ENCODE peak calls at places on chromosomes 6 and 20, in nine cellular contexts. K is tibial artery, N is upper lobe of right lung, C is H7, V is fibroblast of pulmonary artery, Y is skeletal muscle cell, G is LHCN-M2, Q is WTC11, D is T-helper 9 cell. S is an unnamed sample.

GRCh38 chr6:1849686-1850580 is 240.2 kb downstream of the FOXC1 start:
- DNase-seq in K (no peak), N (no peak), C (no peak), V (no peak), Y (no peak), G (no peak), Q (no peak), D (no peak), S (no peak)

GRCh38 chr20:25623225-25623735 is 534 bp downstream of the NANP start:
- DNase-seq in K (peak; percentile 72), N (peak; percentile 80), C (peak; percentile 66), V (no peak), Y (no peak), G (peak; percentile 35), Q (peak; percentile 24), D (peak; percentile 10), S (peak; percentile 64)

GRCh38 chr20:57502331-57502700 is 22.6 kb downstream of the CTCFL start:
- DNase-seq in K (no peak), N (no peak), C (no peak), V (no peak), Y (no peak), G (no peak), Q (no peak), D (no peak), S (no peak)

GRCh38 chr20:5535211-5535756 is 214.9 kb upstream of the SHLD1 start:
- DNase-seq in K (no peak), N (no peak), C (no peak), V (peak; percentile 98), Y (peak; percentile 97), G (peak; percentile 69), Q (no peak), D (no peak), S (no peak)

GRCh38 chr6:13681305-13682061 is 30.2 kb downstream of the RANBP9 start:
- DNase-seq in K (no peak), N (no peak), C (no peak), V (no peak), Y (no peak), G (no peak), Q (no peak), D (no peak), S (no peak)

GRCh38 chr20:25018425-25018824 is 25.9 kb upstream of the APMAP start:
- DNase-seq in K (no peak), N (peak; percentile 2), C (no peak), V (no peak), Y (no peak), G (no peak), Q (no peak), D (no peak), S (no peak)

GRCh38 chr6:144151010-144151727 is 852 bp downstream of the STX11 start:
- DNase-seq in K (no peak), N (no peak), C (peak; percentile 14), V (peak; percentile 16), Y (no peak), G (no peak), Q (no peak), D (peak; percentile 17), S (no peak)

GRCh38 chr6:38973178-38974057 is 75.2 kb upstream of the GLP1R start:
- DNase-seq in K (no peak), N (no peak), C (peak; percentile 32), V (peak; percentile 75), Y (peak; percentile 36), G (peak; percentile 59), Q (no peak), D (no peak), S (peak; percentile 80)

GRCh38 chr20:43849496-43850197 is 65.0 kb upstream of the TOX2 start:
- DNase-seq in K (no peak), N (no peak), C (peak; percentile 38), V (peak; percentile 64), Y (peak; percentile 37), G (peak; percentile 83), Q (no peak), D (no peak), S (no peak)

GRCh38 chr6:138577151-138577915 is 78.0 kb upstream of the NHSL1 start:
- DNase-seq in K (no peak), N (no peak), C (no peak), V (no peak), Y (no peak), G (no peak), Q (no peak), D (no peak), S (peak; percentile 77)

GRCh38 chr20:21496452-21496851 is 17.4 kb downstream of the NKX2-2 start:
- DNase-seq in K (no peak), N (no peak), C (peak; percentile 8), V (no peak), Y (no peak), G (no peak), Q (no peak), D (no peak), S (no peak)

GRCh38 chr6:27882624-27883023 is 29.6 kb downstream of the OR2B2 start:
- DNase-seq in K (no peak), N (no peak), C (no peak), V (no peak), Y (no peak), G (no peak), Q (no peak), D (no peak), S (no peak)

GRCh38 chr6:87391334-87391733 is 16.4 kb upstream of the CFAP206 start:
- DNase-seq in K (no peak), N (no peak), C (peak; percentile 57), V (peak; percentile 48), Y (peak; percentile 1), G (peak; percentile 25), Q (peak; percentile 61), D (no peak), S (peak; percentile 34)

GRCh38 chr20:61052796-61053442 is 199.1 kb upstream of the CDH4 start:
- DNase-seq in K (peak; percentile 47), N (no peak), C (no peak), V (no peak), Y (no peak), G (no peak), Q (no peak), D (no peak), S (no peak)

GRCh38 chr6:3457710-3458605 is 1.1 kb upstream of the SLC22A23 start:
- DNase-seq in K (no peak), N (peak; percentile 73), C (peak; percentile 65), V (no peak), Y (no peak), G (no peak), Q (peak; percentile 40), D (peak; percentile 6), S (peak; percentile 97)

GRCh38 chr20:3797592-3798404 is 1.7 kb downstream of the CDC25B start:
- DNase-seq in K (no peak), N (no peak), C (peak; percentile 48), V (no peak), Y (no peak), G (peak; percentile 36), Q (no peak), D (no peak), S (peak; percentile 73)

GRCh38 chr6:70315096-70315751 is 12.3 kb upstream of the COL9A1 start:
- DNase-seq in K (no peak), N (no peak), C (no peak), V (no peak), Y (no peak), G (no peak), Q (no peak), D (no peak), S (no peak)

GRCh38 chr6:123434186-123434585 is 202.6 kb downstream of the TRDN start:
- DNase-seq in K (no peak), N (no peak), C (no peak), V (no peak), Y (no peak), G (no peak), Q (no peak), D (no peak), S (no peak)

GRCh38 chr6:11552390-11552789 is 14.8 kb downstream of the TMEM170B start:
- DNase-seq in K (no peak), N (no peak), C (no peak), V (no peak), Y (no peak), G (no peak), Q (no peak), D (no peak), S (peak; percentile 98)

GRCh38 chr6:169097336-169098052 is 156.2 kb downstream of the THBS2 start:
- DNase-seq in K (no peak), N (no peak), C (no peak), V (peak; percentile 97), Y (peak; percentile 95), G (peak; percentile 99), Q (no peak), D (no peak), S (no peak)

GRCh38 chr6:31582230-31582601 is at the start of gene LTB:
- DNase-seq in K (no peak), N (no peak), C (no peak), V (no peak), Y (no peak), G (no peak), Q (no peak), D (peak; percentile 62), S (no peak)

GRCh38 chr6:75147512-75147911 is 58.3 kb downstream of the COL12A1 start:
- DNase-seq in K (no peak), N (no peak), C (no peak), V (no peak), Y (peak; percentile 19), G (peak; percentile 45), Q (no peak), D (no peak), S (no peak)

GRCh38 chr20:57396212-57396611 is 5.0 kb downstream of the RBM38 start:
- DNase-seq in K (no peak), N (peak; percentile 63), C (no peak), V (no peak), Y (no peak), G (no peak), Q (no peak), D (no peak), S (no peak)

GRCh38 chr6:126228001-126228791 is 111.7 kb upstream of the CENPW start:
- DNase-seq in K (no peak), N (no peak), C (no peak), V (no peak), Y (no peak), G (no peak), Q (no peak), D (no peak), S (peak; percentile 50)

GRCh38 chr6:39425346-39426056 is 103.0 kb upstream of the KCNK16 start:
- DNase-seq in K (no peak), N (no peak), C (no peak), V (peak; percentile 50), Y (no peak), G (no peak), Q (no peak), D (no peak), S (no peak)

GRCh38 chr6:12528171-12528570 is 188.4 kb upstream of the PHACTR1 start:
- DNase-seq in K (no peak), N (no peak), C (no peak), V (no peak), Y (no peak), G (no peak), Q (no peak), D (no peak), S (no peak)